ENCODE peak calls at places on chromosomes 3 and 15, in nine cellular contexts. H is dorsolateral prefrontal cortex, R is ovary, K is amniotic epithelial cell, G is mucosa of gallbladder, Z is Panc1, V is nephron progenitor cell, M is NCI-H1092 treated with DMSO at 0.1 percent for 48 hours, P is DMS153. D is an unnamed sample.
A peak's percentile ranks its signal among the peaks of the same experiment; 100 is the strongest.

GRCh38 chr3:94246136-94246535 is 183.3 kb downstream of the NSUN3 start:
- DNase-seq in H (no peak), R (no peak), K (no peak), G (no peak), Z (no peak), V (peak; percentile 4), M (no peak), P (no peak), D (peak; percentile 10)

GRCh38 chr15:94125131-94125530 is 106.2 kb upstream of the MCTP2 start:
- DNase-seq in H (no peak), R (no peak), K (no peak), G (no peak), Z (no peak), V (no peak), M (no peak), P (no peak), D (peak; percentile 38)

GRCh38 chr3:14862661-14863230 is 44.0 kb downstream of the FGD5 start:
- DNase-seq in H (no peak), R (no peak), K (no peak), G (no peak), Z (no peak), V (no peak), M (no peak), P (no peak), D (no peak)

GRCh38 chr15:57823325-57823860 is 116.9 kb downstream of the POLR2M start:
- DNase-seq in H (no peak), R (no peak), K (no peak), G (no peak), Z (no peak), V (no peak), M (no peak), P (no peak), D (no peak)

GRCh38 chr3:66382142-66382541 is 118.7 kb downstream of the LRIG1 start:
- DNase-seq in H (no peak), R (no peak), K (no peak), G (no peak), Z (no peak), V (no peak), M (no peak), P (no peak), D (no peak)

GRCh38 chr15:85750807-85751730 is 43.7 kb downstream of the KLHL25 start:
- DNase-seq in H (no peak), R (no peak), K (no peak), G (no peak), Z (no peak), V (no peak), M (no peak), P (no peak), D (no peak)

GRCh38 chr15:28886431-28887343 is 913 bp downstream of the APBA2 start:
- DNase-seq in H (no peak), R (no peak), K (no peak), G (no peak), Z (no peak), V (no peak), M (peak; percentile 4), P (no peak), D (no peak)

GRCh38 chr3:113035387-113035982 is 44.7 kb downstream of the GTPBP8 start:
- DNase-seq in H (no peak), R (no peak), K (peak; percentile 58), G (peak; percentile 44), Z (peak; percentile 42), V (peak; percentile 47), M (peak; percentile 64), P (no peak), D (peak; percentile 76)

GRCh38 chr15:47607750-47608149 is 109.6 kb upstream of the SEMA6D start:
- DNase-seq in H (no peak), R (peak; percentile 51), K (peak; percentile 52), G (no peak), Z (no peak), V (no peak), M (no peak), P (no peak), D (peak; percentile 45)

GRCh38 chr3:159200176-159200575 is 398.3 kb downstream of the MFSD1 start:
- DNase-seq in H (no peak), R (no peak), K (peak; percentile 96), G (no peak), Z (no peak), V (no peak), M (no peak), P (no peak), D (peak; percentile 43)

GRCh38 chr3:177615015-177615414 is 417.7 kb upstream of the TBL1XR1 start:
- DNase-seq in H (no peak), R (peak; percentile 84), K (peak; percentile 85), G (peak; percentile 71), Z (no peak), V (no peak), M (peak; percentile 97), P (peak; percentile 91), D (peak; percentile 98)

GRCh38 chr15:48581221-48581620 is 64.3 kb downstream of the FBN1 start:
- DNase-seq in H (no peak), R (no peak), K (no peak), G (no peak), Z (no peak), V (no peak), M (no peak), P (no peak), D (peak; percentile 48)

GRCh38 chr3:151794080-151794479 is 19.8 kb upstream of the AADAC start:
- DNase-seq in H (no peak), R (no peak), K (no peak), G (no peak), Z (no peak), V (no peak), M (no peak), P (no peak), D (no peak)

GRCh38 chr3:11919390-11919789 is 72.7 kb upstream of the TAMM41 start:
- DNase-seq in H (no peak), R (no peak), K (no peak), G (no peak), Z (no peak), V (no peak), M (no peak), P (no peak), D (no peak)

GRCh38 chr3:150699068-150699635 is 4.6 kb downstream of the ERICH6 start:
- DNase-seq in H (no peak), R (no peak), K (no peak), G (no peak), Z (no peak), V (no peak), M (no peak), P (no peak), D (peak; percentile 66)

GRCh38 chr15:43852607-43853006 is 25.8 kb downstream of the WDR76 start:
- DNase-seq in H (no peak), R (no peak), K (no peak), G (no peak), Z (no peak), V (no peak), M (no peak), P (no peak), D (no peak)